ENCODE peak calls at places on chromosomes 2 and 18, in five cellular contexts. A is PC-3, H is GM23338, K is SK-N-SH, M is hepatocyte. S is an unnamed sample.

GRCh38 chr2:233384811-233385488 is 30.7 kb downstream of the DGKD start:
- DNase-seq in A (peak), H (no peak), K (no peak), M (no peak), S (no peak)

GRCh38 chr2:20196053-20196880 is 28.7 kb downstream of the SDC1 start:
- DNase-seq in A (no peak), H (no peak), K (no peak), M (peak), S (no peak)

GRCh38 chr2:109402980-109403840 is 210.6 kb downstream of the SEPTIN10 start:
- DNase-seq in A (no peak), H (no peak), K (no peak), M (no peak), S (no peak)

GRCh38 chr2:190149942-190150341 is 87.4 kb upstream of the MSTN start:
- DNase-seq in A (no peak), H (peak), K (no peak), M (no peak), S (no peak)

GRCh38 chr2:57782587-57782986 is 264.0 kb upstream of the VRK2 start:
- DNase-seq in A (no peak), H (no peak), K (no peak), M (no peak), S (no peak)

GRCh38 chr2:222283634-222284033 is 15.2 kb downstream of the PAX3 start:
- DNase-seq in A (no peak), H (peak), K (no peak), M (no peak), S (no peak)

GRCh38 chr2:19801367-19802087 is 100.3 kb downstream of the TTC32 start:
- DNase-seq in A (peak), H (no peak), K (peak), M (peak), S (peak)

GRCh38 chr2:38876407-38876806 is 631 bp downstream of the MORN2 start:
- DNase-seq in A (no peak), H (no peak), K (peak), M (no peak), S (peak)

GRCh38 chr2:65383571-65384488 is 48.6 kb downstream of the SPRED2 start:
- DNase-seq in A (peak), H (no peak), K (no peak), M (no peak), S (no peak)

GRCh38 chr18:59033361-59033760 is 106.3 kb upstream of the SEC11C start:
- DNase-seq in A (no peak), H (peak), K (no peak), M (no peak), S (no peak)

GRCh38 chr2:203811491-203812221 is 55.9 kb upstream of the CTLA4 start:
- DNase-seq in A (peak), H (no peak), K (no peak), M (peak), S (peak)

GRCh38 chr2:2016912-2017311 is 272.6 kb upstream of the PXDN start:
- DNase-seq in A (no peak), H (no peak), K (no peak), M (no peak), S (no peak)

GRCh38 chr2:75892490-75892889 is 181.8 kb upstream of the GCFC2 start:
- DNase-seq in A (no peak), H (no peak), K (no peak), M (no peak), S (no peak)

GRCh38 chr2:195270466-195270865 is 386.6 kb upstream of the SLC39A10 start:
- DNase-seq in A (no peak), H (peak), K (no peak), M (no peak), S (no peak)

GRCh38 chr2:10084956-10085851 is 5.0 kb upstream of the CYS1 start:
- DNase-seq in A (no peak), H (no peak), K (no peak), M (peak), S (no peak)

GRCh38 chr2:142834003-142834402 is 43.5 kb upstream of the KYNU start:
- DNase-seq in A (peak), H (no peak), K (no peak), M (no peak), S (peak)

GRCh38 chr2:119170504-119170903 is 12.0 kb upstream of the C1QL2 start:
- DNase-seq in A (no peak), H (no peak), K (no peak), M (no peak), S (no peak)

GRCh38 chr2:24382363-24383021 is 22.2 kb upstream of the ITSN2 start:
- DNase-seq in A (peak), H (peak), K (peak), M (peak), S (peak)

GRCh38 chr2:224009605-224010330 is 29.3 kb downstream of the SERPINE2 start:
- DNase-seq in A (peak), H (no peak), K (no peak), M (no peak), S (peak)

GRCh38 chr2:227706859-227707258 is 11.0 kb downstream of the SLC19A3 start:
- DNase-seq in A (no peak), H (no peak), K (no peak), M (peak), S (no peak)

GRCh38 chr2:25602333-25602723 is 71.0 kb downstream of the DTNB start:
- DNase-seq in A (no peak), H (no peak), K (no peak), M (no peak), S (no peak)

GRCh38 chr2:151204720-151205119 is 56.9 kb downstream of the RBM43 start:
- DNase-seq in A (no peak), H (no peak), K (no peak), M (no peak), S (no peak)

GRCh38 chr2:72274284-72274869 is 126.7 kb upstream of the CYP26B1 start:
- DNase-seq in A (no peak), H (no peak), K (no peak), M (peak), S (no peak)

GRCh38 chr18:21672868-21673267 is 31.7 kb downstream of the ABHD3 start:
- DNase-seq in A (peak), H (no peak), K (peak), M (peak), S (peak)

GRCh38 chr18:31046916-31047315 is 4.4 kb upstream of the DSC3 start:
- DNase-seq in A (peak), H (no peak), K (no peak), M (no peak), S (no peak)

GRCh38 chr2:39313575-39313974 is 69.8 kb upstream of the CDKL4 start:
- DNase-seq in A (peak), H (no peak), K (no peak), M (no peak), S (peak)

GRCh38 chr18:37529863-37530262 is 35.7 kb downstream of the CELF4 start:
- DNase-seq in A (no peak), H (no peak), K (no peak), M (no peak), S (no peak)
- TF ChIP-seq EZH2phosphoT487 in A (no peak), H (no peak), K (no peak), M (no peak), S (no peak)

GRCh38 chr18:6486313-6486712 is 71.6 kb upstream of the L3MBTL4 start:
- DNase-seq in A (no peak), H (peak), K (no peak), M (no peak), S (no peak)

GRCh38 chr18:6479699-6480098 is 65.0 kb upstream of the L3MBTL4 start:
- DNase-seq in A (no peak), H (no peak), K (no peak), M (no peak), S (no peak)

GRCh38 chr18:6484659-6485058 is 69.9 kb upstream of the L3MBTL4 start:
- DNase-seq in A (no peak), H (no peak), K (no peak), M (no peak), S (no peak)

GRCh38 chr18:6478111-6478510 is 63.4 kb upstream of the L3MBTL4 start:
- DNase-seq in A (no peak), H (no peak), K (no peak), M (no peak), S (no peak)

DNA sequence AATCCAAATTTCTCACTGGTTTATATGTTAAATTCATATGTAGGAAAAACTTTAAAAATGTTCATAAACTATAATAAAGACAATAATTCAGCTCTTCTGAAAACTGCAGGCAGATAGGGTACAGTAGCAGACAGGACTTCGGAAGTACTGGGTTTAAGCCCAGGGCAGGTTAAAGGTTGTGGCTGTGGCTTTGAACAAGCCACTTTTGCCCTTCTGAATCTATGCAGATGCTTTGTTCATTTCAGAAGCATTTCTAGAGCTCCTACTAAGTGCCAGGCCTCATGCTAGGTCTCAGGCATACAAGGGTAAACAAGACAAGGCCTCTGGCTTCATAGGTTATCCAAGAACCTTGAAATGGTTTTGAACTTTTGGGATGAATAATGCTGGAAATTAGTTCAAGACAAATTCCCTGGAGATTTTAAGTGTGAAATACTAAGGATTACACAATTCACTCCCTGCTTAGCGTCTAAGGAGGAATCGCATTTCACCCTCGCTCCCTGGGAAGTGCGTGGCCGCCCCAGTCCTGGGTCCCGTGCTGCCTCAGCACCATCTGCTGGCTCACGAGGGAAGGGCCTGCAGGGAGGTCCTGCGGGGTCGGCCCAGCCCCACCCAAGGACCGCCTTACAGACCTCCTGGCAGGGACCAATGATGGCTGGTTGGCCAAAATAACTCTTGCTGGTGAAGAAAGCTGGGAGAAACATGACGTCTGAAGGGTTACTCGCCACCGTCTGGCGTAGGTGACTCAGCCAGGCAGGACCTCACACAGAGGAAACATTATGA is 67.7 kb upstream of the L3MBTL4 start:
- DNase-seq in A (peak), H (peak), K (peak), M (peak), S (peak)
- TF ChIP-seq EZH2phosphoT487 in A (no peak), H (no peak), K (no peak), M (no peak), S (no peak)

GRCh38 chr18:36504928-36505327 is 207.4 kb downstream of the FHOD3 start:
- DNase-seq in A (peak), H (no peak), K (no peak), M (no peak), S (no peak)
- TF ChIP-seq EZH2phosphoT487 in A (no peak), H (no peak), K (no peak), M (no peak), S (no peak)

GRCh38 chr18:48629730-48630324 is 91.0 kb downstream of the CTIF start:
- DNase-seq in A (peak), H (no peak), K (peak), M (peak), S (peak)

GRCh38 chr18:48622911-48623431 is 84.1 kb downstream of the CTIF start:
- DNase-seq in A (no peak), H (peak), K (no peak), M (no peak), S (peak)

GRCh38 chr18:48631851-48632250 is 93.0 kb downstream of the CTIF start:
- DNase-seq in A (no peak), H (no peak), K (no peak), M (no peak), S (no peak)

GRCh38 chr18:48623468-48624220 is 84.8 kb downstream of the CTIF start:
- DNase-seq in A (peak), H (no peak), K (no peak), M (no peak), S (peak)

GRCh38 chr18:48627216-48627615 is 88.4 kb downstream of the CTIF start:
- DNase-seq in A (peak), H (no peak), K (no peak), M (no peak), S (peak)
- TF ChIP-seq EZH2phosphoT487 in A (no peak), H (no peak), K (no peak), M (no peak), S (no peak)

DNA sequence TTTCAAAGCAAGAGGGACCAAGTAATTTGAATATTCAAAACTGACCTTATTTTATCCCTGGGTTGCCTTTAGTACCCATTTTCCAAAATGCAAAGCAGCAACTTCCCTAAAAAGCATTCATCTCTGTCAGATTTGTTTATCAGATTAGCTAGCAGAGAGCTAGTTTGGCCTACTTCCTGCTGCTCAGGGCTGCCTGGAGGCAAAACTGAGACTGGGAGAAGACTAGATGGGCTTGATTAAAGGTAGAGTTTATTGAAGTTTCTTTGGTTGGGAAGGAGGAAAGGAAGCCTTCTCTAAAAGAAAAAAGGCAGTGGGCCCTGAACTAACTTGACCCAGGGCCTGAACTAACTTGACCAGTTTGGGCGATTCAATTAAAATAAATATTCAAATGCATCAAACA is 426.1 kb upstream of the FAM98A start:
- DNase-seq in A (no peak), H (no peak), K (no peak), M (no peak), S (no peak)
- TF ChIP-seq EZH2phosphoT487 in A (no peak), H (no peak), K (no peak), M (no peak), S (no peak)

GRCh38 chr2:96681540-96681939 is 39.0 kb downstream of the FER1L5 start:
- DNase-seq in A (peak), H (no peak), K (no peak), M (no peak), S (no peak)
- TF ChIP-seq EZH2phosphoT487 in A (no peak), H (no peak), K (no peak), M (no peak), S (no peak)

GRCh38 chr18:37598966-37599896 is 33.6 kb upstream of the CELF4 start:
- DNase-seq in A (no peak), H (no peak), K (no peak), M (no peak), S (no peak)
- TF ChIP-seq EZH2phosphoT487 in A (no peak), H (no peak), K (no peak), M (no peak), S (no peak)

GRCh38 chr2:126769118-126769517 is 113.2 kb downstream of the GYPC start:
- DNase-seq in A (no peak), H (no peak), K (no peak), M (no peak), S (no peak)
- TF ChIP-seq EZH2phosphoT487 in A (no peak), H (no peak), K (no peak), M (no peak), S (no peak)

GRCh38 chr2:160110674-160111239 is 48.3 kb upstream of the PLA2R1 start:
- DNase-seq in A (no peak), H (no peak), K (peak), M (no peak), S (no peak)

GRCh38 chr2:160109243-160109642 is 46.8 kb upstream of the PLA2R1 start:
- DNase-seq in A (no peak), H (no peak), K (no peak), M (no peak), S (no peak)

GRCh38 chr2:160111951-160112798 is 49.8 kb upstream of the PLA2R1 start:
- DNase-seq in A (no peak), H (no peak), K (no peak), M (no peak), S (no peak)

GRCh38 chr2:160108231-160108630 is 45.8 kb upstream of the PLA2R1 start:
- DNase-seq in A (no peak), H (no peak), K (no peak), M (no peak), S (no peak)

DNA sequence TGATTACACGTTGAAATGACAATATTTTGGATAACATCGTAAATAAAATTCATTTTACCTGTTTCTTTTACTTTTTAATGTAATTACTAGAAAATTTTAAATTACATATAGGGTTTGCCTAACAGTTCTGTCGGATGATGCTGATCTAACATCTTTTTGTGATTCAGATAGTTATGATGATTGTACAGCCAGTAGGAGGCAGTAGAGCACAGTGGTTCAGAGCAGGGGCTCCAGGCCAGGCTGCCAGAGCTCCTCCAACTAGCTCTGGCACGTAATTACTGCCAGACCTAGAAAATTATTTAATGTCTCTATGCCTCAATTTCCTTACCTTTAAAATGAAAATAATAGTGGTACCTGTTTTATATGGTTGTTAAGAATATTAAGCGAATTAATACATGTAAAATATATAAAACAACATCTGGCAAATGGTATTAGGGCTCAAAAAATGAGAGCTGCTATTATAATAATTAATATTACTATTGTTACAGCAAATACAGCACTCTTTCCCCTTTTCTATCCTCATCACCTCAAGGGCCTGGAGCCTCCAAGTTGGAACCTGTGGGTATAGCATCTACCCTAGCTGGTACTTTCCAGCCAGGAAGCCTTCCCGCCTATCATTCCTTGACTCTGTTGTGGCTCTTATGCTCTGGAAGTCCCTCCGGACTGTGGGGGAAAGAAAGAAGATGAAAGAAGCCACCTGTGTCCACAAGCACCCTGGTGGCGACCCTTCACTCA is 47.7 kb upstream of the PLA2R1 start:
- DNase-seq in A (peak), H (peak), K (peak), M (peak), S (peak)
- TF ChIP-seq EZH2phosphoT487 in A (no peak), H (no peak), K (no peak), M (no peak), S (no peak)

DNA sequence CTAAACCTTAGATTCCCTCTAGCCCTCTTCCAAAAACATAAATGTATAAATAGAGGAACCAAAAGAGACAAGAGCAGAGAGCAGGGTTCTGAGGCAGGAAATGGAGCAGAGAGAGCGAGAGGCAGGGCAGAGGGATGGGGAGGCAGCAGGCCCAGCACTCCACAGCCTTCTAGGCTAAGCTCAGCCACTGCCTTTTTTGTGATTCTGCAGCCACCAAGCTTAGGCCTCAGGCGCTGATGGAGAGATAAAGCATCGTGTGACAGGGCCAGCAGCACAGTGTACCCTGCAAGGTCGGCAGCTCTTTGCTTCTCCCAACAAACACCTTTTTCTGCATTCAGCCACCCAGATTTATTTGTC is 14.4 kb upstream of the MAT2A start:
- DNase-seq in A (no peak), H (peak), K (peak), M (no peak), S (no peak)
- TF ChIP-seq EZH2phosphoT487 in A (no peak), H (no peak), K (no peak), M (no peak), S (no peak)

S was measured in GM23248.